ENCODE peak calls at places on chromosomes 12 and 14, in ten cellular contexts. G is IMR-90, C is cardiac fibroblast, V is DND-41, Y is hippocampal formation, D is lower lobe of right lung, N is posterior vena cava, E is NCI-H2081, A is stromal cell of bone marrow, I is tibial artery. P is an unnamed sample.

GRCh38 chr14:35821546-35822411 is 4.4 kb upstream of the BRMS1L start:
- DNase-seq in G (peak), C (peak), V (peak), Y (no peak), D (no peak), N (no peak), E (peak), A (peak), I (no peak), P (no peak)

GRCh38 chr12:2190085-2190484 is 137.3 kb downstream of the CACNA1C start:
- DNase-seq in G (no peak), C (no peak), V (no peak), Y (no peak), D (no peak), N (no peak), E (no peak), A (no peak), I (no peak), P (no peak)

GRCh38 chr12:123712780-123713319 is 697 bp downstream of the ATP6V0A2 start:
- DNase-seq in G (no peak), C (peak), V (no peak), Y (no peak), D (no peak), N (no peak), E (no peak), A (no peak), I (no peak), P (no peak)

GRCh38 chr14:54818201-54819133 is 84.2 kb downstream of the GCH1 start:
- DNase-seq in G (peak), C (peak), V (no peak), Y (no peak), D (no peak), N (peak), E (peak), A (peak), I (peak), P (no peak)

GRCh38 chr14:73374218-73374617 is 84.1 kb downstream of the NUMB start:
- DNase-seq in G (no peak), C (no peak), V (no peak), Y (no peak), D (no peak), N (no peak), E (no peak), A (no peak), I (no peak), P (no peak)

GRCh38 chr12:120474092-120474960 is 4.8 kb upstream of the SRSF9 start:
- DNase-seq in G (peak), C (peak), V (no peak), Y (no peak), D (no peak), N (no peak), E (peak), A (no peak), I (no peak), P (peak)

GRCh38 chr14:85934123-85934885 is 404.4 kb downstream of the FLRT2 start:
- DNase-seq in G (no peak), C (peak), V (peak), Y (no peak), D (peak), N (no peak), E (peak), A (peak), I (no peak), P (no peak)

GRCh38 chr12:6235499-6235898 is 35.3 kb downstream of the CD9 start:
- DNase-seq in G (no peak), C (no peak), V (no peak), Y (no peak), D (peak), N (peak), E (no peak), A (no peak), I (no peak), P (no peak)

GRCh38 chr12:124675881-124676688 is 108.7 kb upstream of the NCOR2 start:
- DNase-seq in G (peak), C (peak), V (no peak), Y (no peak), D (no peak), N (no peak), E (no peak), A (no peak), I (no peak), P (no peak)

GRCh38 chr12:14153803-14154202 is 172.4 kb upstream of the GRIN2B start:
- DNase-seq in G (no peak), C (no peak), V (no peak), Y (no peak), D (no peak), N (no peak), E (no peak), A (no peak), I (no peak), P (no peak)

GRCh38 chr12:91189526-91189925 is 6.9 kb upstream of the DCN start:
- DNase-seq in G (peak), C (peak), V (no peak), Y (no peak), D (no peak), N (no peak), E (no peak), A (peak), I (no peak), P (no peak)

GRCh38 chr14:100076630-100077029 is 11.4 kb downstream of the EVL start:
- DNase-seq in G (peak), C (peak), V (peak), Y (no peak), D (peak), N (no peak), E (no peak), A (peak), I (peak), P (no peak)

GRCh38 chr12:70724444-70724843 is 87.2 kb upstream of the PTPRB start:
- DNase-seq in G (peak), C (peak), V (no peak), Y (no peak), D (no peak), N (no peak), E (no peak), A (no peak), I (no peak), P (no peak)

GRCh38 chr12:51760231-51760630 is 88.3 kb downstream of the FIGNL2 start:
- DNase-seq in G (no peak), C (no peak), V (no peak), Y (no peak), D (no peak), N (no peak), E (no peak), A (no peak), I (no peak), P (no peak)

GRCh38 chr14:77248666-77249065 is 22.3 kb downstream of the NGB start:
- DNase-seq in G (peak), C (peak), V (no peak), Y (no peak), D (peak), N (no peak), E (no peak), A (no peak), I (no peak), P (no peak)

GRCh38 chr14:24632761-24633160 is 1.2 kb downstream of the GZMB start:
- DNase-seq in G (no peak), C (no peak), V (no peak), Y (no peak), D (no peak), N (no peak), E (no peak), A (no peak), I (no peak), P (no peak)

GRCh38 chr12:89464974-89465592 is 59.5 kb downstream of the GALNT4 start:
- DNase-seq in G (peak), C (no peak), V (no peak), Y (no peak), D (no peak), N (no peak), E (no peak), A (no peak), I (no peak), P (no peak)

GRCh38 chr12:94815958-94816357 is 165.6 kb upstream of the TMCC3 start:
- DNase-seq in G (no peak), C (no peak), V (peak), Y (no peak), D (no peak), N (no peak), E (no peak), A (no peak), I (no peak), P (no peak)

GRCh38 chr12:11651785-11652184 is 2.3 kb downstream of the ETV6 start:
- DNase-seq in G (peak), C (peak), V (peak), Y (peak), D (no peak), N (no peak), E (peak), A (no peak), I (no peak), P (no peak)

GRCh38 chr14:78425332-78425731 is 255.2 kb downstream of the NRXN3 start:
- DNase-seq in G (no peak), C (no peak), V (no peak), Y (no peak), D (peak), N (no peak), E (no peak), A (no peak), I (no peak), P (no peak)

GRCh38 chr12:84704851-84705250 is 207.7 kb downstream of the SLC6A15 start:
- DNase-seq in G (no peak), C (no peak), V (no peak), Y (no peak), D (no peak), N (no peak), E (no peak), A (no peak), I (no peak), P (no peak)

GRCh38 chr14:94751321-94751720 is 18.6 kb downstream of the GSC start:
- DNase-seq in G (no peak), C (no peak), V (no peak), Y (no peak), D (no peak), N (peak), E (no peak), A (no peak), I (no peak), P (no peak)

GRCh38 chr12:94990222-94990621 is 13.3 kb downstream of the NDUFA12 start:
- DNase-seq in G (no peak), C (no peak), V (no peak), Y (no peak), D (no peak), N (no peak), E (no peak), A (no peak), I (no peak), P (no peak)

GRCh38 chr14:73058923-73059311 is 583 bp downstream of the RBM25 start:
- DNase-seq in G (peak), C (peak), V (no peak), Y (no peak), D (peak), N (no peak), E (peak), A (no peak), I (peak), P (no peak)

GRCh38 chr14:97603201-97603600 is 806.0 kb downstream of the VRK1 start:
- DNase-seq in G (no peak), C (no peak), V (peak), Y (no peak), D (no peak), N (no peak), E (no peak), A (no peak), I (no peak), P (no peak)

GRCh38 chr12:40211185-40211584 is 13.6 kb upstream of the LRRK2 start:
- DNase-seq in G (no peak), C (no peak), V (no peak), Y (no peak), D (no peak), N (no peak), E (no peak), A (no peak), I (no peak), P (no peak)

GRCh38 chr12:15689751-15690191 is 99.4 kb downstream of the EPS8 start:
- DNase-seq in G (no peak), C (peak), V (no peak), Y (no peak), D (no peak), N (no peak), E (no peak), A (no peak), I (no peak), P (no peak)

GRCh38 chr12:55912908-55913307 is 14.8 kb downstream of the PYM1 start:
- DNase-seq in G (no peak), C (no peak), V (no peak), Y (no peak), D (no peak), N (no peak), E (no peak), A (no peak), I (no peak), P (no peak)

GRCh38 chr12:33669349-33669748 is 229.7 kb upstream of the SYT10 start:
- DNase-seq in G (no peak), C (no peak), V (no peak), Y (no peak), D (no peak), N (no peak), E (no peak), A (no peak), I (no peak), P (no peak)

GRCh38 chr12:65121049-65121955 is at the start of gene WIF1:
- DNase-seq in G (no peak), C (no peak), V (no peak), Y (no peak), D (peak), N (peak), E (peak), A (no peak), I (no peak), P (no peak)

GRCh38 chr14:102777711-102778615 is 714 bp downstream of the TRAF3 start:
- DNase-seq in G (peak), C (peak), V (peak), Y (no peak), D (peak), N (peak), E (no peak), A (no peak), I (no peak), P (no peak)

GRCh38 chr12:116121453-116121871 is 156.0 kb downstream of the MED13L start:
- DNase-seq in G (peak), C (peak), V (no peak), Y (no peak), D (no peak), N (no peak), E (peak), A (peak), I (no peak), P (no peak)

GRCh38 chr14:54653764-54654469 is 87.0 kb downstream of the SAMD4A start:
- DNase-seq in G (peak), C (peak), V (no peak), Y (no peak), D (no peak), N (peak), E (no peak), A (peak), I (peak), P (no peak)

GRCh38 chr12:120117961-120118709 is 1.6 kb upstream of the RAB35 start:
- DNase-seq in G (peak), C (peak), V (no peak), Y (no peak), D (no peak), N (no peak), E (peak), A (no peak), I (no peak), P (no peak)